ENCODE peak calls at places on chromosomes 16 and 17, in ten cellular contexts. A is T-helper 22 cell; N is skeletal muscle cell; I is EH; K is astrocyte of the cerebellum; J is left cardiac atrium; X is progenitor cell of endocrine pancreas; S is naive B cell; R is stimulated activated CD8-positive, alpha-beta memory T cell treated with anti-CD3 and anti-CD28 coated beads, Interleukin-7, amount 100 ng/mL, for 24 hours; F is M059J. E is an unnamed sample.

GRCh38 chr16:24685539-24686432 is 43.7 kb upstream of the TNRC6A start:
- DNase-seq in J (peak; percentile 80), F (peak; percentile 99), R (no peak), K (peak; percentile 63), S (no peak), A (no peak), N (no peak), I (peak; percentile 88), X (peak; percentile 14), E (peak; percentile 81)

GRCh38 chr17:48259710-48260291 is 152.2 kb downstream of the SNX11 start:
- DNase-seq in F (peak; percentile 70), S (no peak), I (peak; percentile 15), K (peak; percentile 16), J (no peak), N (no peak), X (no peak), A (no peak), R (no peak), E (no peak)

GRCh38 chr17:61188081-61188480 is 211.6 kb upstream of the TBX2 start:
- DNase-seq in A (no peak), F (no peak), J (no peak), I (no peak), N (no peak), R (no peak), K (no peak), S (no peak), X (no peak), E (no peak)

GRCh38 chr17:16989230-16989952 is 17.5 kb upstream of the TNFRSF13B start:
- DNase-seq in R (no peak), I (no peak), J (no peak), N (no peak), F (no peak), K (no peak), S (peak; percentile 71), X (no peak), A (no peak), E (no peak)

GRCh38 chr16:3004319-3004718 is 8.4 kb upstream of the CLDN9 start:
- DNase-seq in I (peak; percentile 8), J (no peak), F (no peak), N (no peak), X (no peak), R (no peak), S (no peak), K (no peak), A (no peak), E (no peak)

GRCh38 chr16:27985981-27986380 is 77.5 kb downstream of the GSG1L start:
- DNase-seq in A (no peak), K (no peak), F (no peak), X (no peak), J (no peak), R (no peak), S (no peak), I (no peak), N (no peak), E (no peak)

GRCh38 chr17:72516772-72517399 is 396.1 kb downstream of the SOX9 start:
- DNase-seq in A (no peak), N (peak; percentile 21), R (no peak), I (no peak), S (no peak), F (peak; percentile 56), X (no peak), J (peak; percentile 26), K (no peak), E (no peak)

GRCh38 chr17:7019839-7020519 is 2.9 kb upstream of the BCL6B start:
- DNase-seq in J (peak; percentile 70), A (no peak), I (peak; percentile 65), N (no peak), X (no peak), S (no peak), R (no peak), F (peak; percentile 52), K (no peak), E (peak; percentile 80)

GRCh38 chr17:17749025-17749772 is 67.9 kb downstream of the RAI1 start:
- DNase-seq in F (no peak), A (no peak), J (no peak), K (no peak), X (no peak), R (no peak), I (no peak), S (peak; percentile 51), N (no peak), E (no peak)

GRCh38 chr16:86026916-86027315 is 128.0 kb downstream of the IRF8 start:
- DNase-seq in S (no peak), F (no peak), J (no peak), X (no peak), N (no peak), I (no peak), R (no peak), K (no peak), A (no peak), E (peak; percentile 43)

GRCh38 chr16:21656795-21657768 is 4.7 kb upstream of the IGSF6 start:
- DNase-seq in K (peak; percentile 45), A (peak; percentile 11), F (peak; percentile 62), X (no peak), I (peak; percentile 67), S (peak; percentile 76), J (no peak), R (no peak), N (peak; percentile 20), E (no peak)

GRCh38 chr16:70694517-70695218 is 8.8 kb upstream of the MTSS2 start:
- DNase-seq in S (no peak), N (no peak), A (no peak), X (no peak), K (no peak), R (no peak), I (no peak), F (peak; percentile 60), J (no peak), E (no peak)

GRCh38 chr16:81480856-81481821 is 36.5 kb downstream of the CMIP start:
- DNase-seq in X (no peak), J (peak; percentile 59), N (no peak), I (peak; percentile 83), A (no peak), K (no peak), R (no peak), S (peak; percentile 85), F (peak; percentile 88), E (peak; percentile 82)

GRCh38 chr17:58667934-58668597 is 23.8 kb downstream of the TEX14 start:
- DNase-seq in S (no peak), X (no peak), N (no peak), J (no peak), F (peak; percentile 59), R (no peak), A (no peak), K (no peak), I (peak; percentile 34), E (peak; percentile 1)

GRCh38 chr17:82820278-82821251 is 19.3 kb downstream of the ZNF750 start:
- DNase-seq in X (no peak), J (no peak), F (no peak), S (no peak), R (no peak), I (no peak), N (no peak), K (no peak), A (no peak), E (peak; percentile 25)

GRCh38 chr17:63477471-63478440 is 895 bp downstream of the ACE start:
- DNase-seq in F (no peak), I (peak; percentile 32), X (no peak), J (no peak), K (no peak), S (no peak), N (no peak), R (no peak), A (no peak), E (no peak)

E was measured in kidney.